ENCODE peak calls at places on chromosomes 16 and 17, in seven cellular contexts. N is H1, M is Panc1, Y is HCT116, C is GM12878, T is HepG2, Z is K562. V is an unnamed sample.

GRCh38 chr17:29390856-29391631 is 881 bp downstream of the TAOK1 start:
- DNase-seq in N (no peak), M (no peak), Y (no peak), C (no peak), T (peak), Z (peak), V (peak)

GRCh38 chr17:75240394-75241142 is 20.8 kb downstream of the GGA3 start:
- DNase-seq in N (no peak), M (no peak), Y (peak), C (no peak), T (peak), Z (peak), V (peak)

GRCh38 chr17:20299013-20299412 is 168.3 kb downstream of the LGALS9B start:
- DNase-seq in N (no peak), M (no peak), Y (no peak), C (no peak), T (no peak), Z (no peak), V (no peak)

GRCh38 chr17:2027528-2028233 is 2.3 kb upstream of the DPH1 start:
- DNase-seq in N (no peak), M (no peak), Y (no peak), C (no peak), T (no peak), Z (no peak), V (no peak)

GRCh38 chr17:54967621-54968258 is 714 bp downstream of the COX11 start:
- DNase-seq in N (no peak), M (peak), Y (peak), C (no peak), T (peak), Z (peak), V (peak)

GRCh38 chr17:40113961-40114272 is 7.9 kb upstream of the MSL1 start:
- DNase-seq in N (no peak), M (no peak), Y (no peak), C (no peak), T (no peak), Z (no peak), V (no peak)

GRCh38 chr17:78522031-78522809 is 55.0 kb downstream of the DNAH17 start:
- DNase-seq in N (no peak), M (no peak), Y (no peak), C (no peak), T (no peak), Z (no peak), V (no peak)

GRCh38 chr17:79658811-79659207 is 48.0 kb upstream of the RBFOX3 start:
- DNase-seq in N (no peak), M (no peak), Y (peak), C (no peak), T (peak), Z (peak), V (peak)

GRCh38 chr17:248337-249235 is 67.1 kb upstream of the DOC2B start:
- DNase-seq in N (no peak), M (no peak), Y (no peak), C (no peak), T (no peak), Z (no peak), V (no peak)

GRCh38 chr17:63555475-63556156 is 5.3 kb downstream of the DCAF7 start:
- DNase-seq in N (no peak), M (no peak), Y (no peak), C (no peak), T (no peak), Z (no peak), V (no peak)

GRCh38 chr16:88616320-88616719 is 22.1 kb upstream of the IL17C start:
- DNase-seq in N (no peak), M (no peak), Y (no peak), C (no peak), T (no peak), Z (no peak), V (no peak)

GRCh38 chr17:44236444-44236991 is 17.0 kb upstream of the UBTF start:
- DNase-seq in N (no peak), M (no peak), Y (no peak), C (peak), T (no peak), Z (peak), V (no peak)

GRCh38 chr17:56098746-56099145 is 54.5 kb upstream of the ANKFN1 start:
- DNase-seq in N (no peak), M (no peak), Y (no peak), C (no peak), T (no peak), Z (no peak), V (no peak)

GRCh38 chr17:43438626-43439529 is 40.1 kb downstream of the ARL4D start:
- DNase-seq in N (no peak), M (no peak), Y (no peak), C (no peak), T (no peak), Z (no peak), V (no peak)

GRCh38 chr16:19432429-19432828 is 14.7 kb downstream of the TMC5 start:
- DNase-seq in N (no peak), M (no peak), Y (peak), C (no peak), T (peak), Z (no peak), V (no peak)

GRCh38 chr16:79088971-79089370 is 511.6 kb downstream of the MAF start:
- DNase-seq in N (no peak), M (no peak), Y (no peak), C (no peak), T (no peak), Z (no peak), V (no peak)

GRCh38 chr17:16926591-16927451 is 45.1 kb downstream of the TNFRSF13B start:
- DNase-seq in N (no peak), M (no peak), Y (no peak), C (no peak), T (no peak), Z (no peak), V (no peak)

GRCh38 chr17:28970879-28971278 is 19.6 kb upstream of the PHF12 start:
- DNase-seq in N (no peak), M (no peak), Y (no peak), C (no peak), T (no peak), Z (no peak), V (no peak)

GRCh38 chr16:30186782-30187555 is 3.6 kb downstream of the CORO1A start:
- DNase-seq in N (no peak), M (peak), Y (no peak), C (peak), T (peak), Z (peak), V (peak)

GRCh38 chr17:66690166-66690565 is 144.8 kb upstream of the CACNG5 start:
- DNase-seq in N (no peak), M (no peak), Y (no peak), C (no peak), T (no peak), Z (no peak), V (no peak)

GRCh38 chr17:47704116-47704515 is 10.2 kb downstream of the TBKBP1 start:
- DNase-seq in N (no peak), M (no peak), Y (no peak), C (no peak), T (no peak), Z (no peak), V (no peak)

GRCh38 chr16:66614161-66614802 is 9.8 kb downstream of the CMTM3 start:
- DNase-seq in N (no peak), M (no peak), Y (no peak), C (no peak), T (peak), Z (no peak), V (no peak)

GRCh38 chr16:88468289-88469129 is 15.4 kb downstream of the ZFPM1 start:
- DNase-seq in N (peak), M (no peak), Y (peak), C (no peak), T (peak), Z (peak), V (peak)

GRCh38 chr16:48102083-48103008 is 53.4 kb downstream of the ABCC12 start:
- DNase-seq in N (no peak), M (no peak), Y (no peak), C (no peak), T (no peak), Z (no peak), V (no peak)

GRCh38 chr17:77465358-77466041 is 324.7 kb downstream of the SEC14L1 start:
- DNase-seq in N (no peak), M (no peak), Y (no peak), C (peak), T (no peak), Z (no peak), V (no peak)

GRCh38 chr17:44830359-44831269 is 527 bp upstream of the GJC1 start:
- DNase-seq in N (peak), M (no peak), Y (no peak), C (no peak), T (no peak), Z (no peak), V (no peak)

GRCh38 chr16:48347191-48347860 is 37.9 kb downstream of the SIAH1 start:
- DNase-seq in N (no peak), M (no peak), Y (no peak), C (no peak), T (no peak), Z (no peak), V (no peak)

GRCh38 chr17:69050999-69051775 is 9.5 kb downstream of the ABCA9 start:
- DNase-seq in N (no peak), M (no peak), Y (no peak), C (no peak), T (peak), Z (no peak), V (no peak)

GRCh38 chr17:16976686-16977550 is 5.0 kb upstream of the TNFRSF13B start:
- DNase-seq in N (no peak), M (no peak), Y (no peak), C (no peak), T (no peak), Z (no peak), V (no peak)

GRCh38 chr17:50274945-50275221 is 617 bp downstream of the TMEM92 start:
- DNase-seq in N (no peak), M (no peak), Y (no peak), C (no peak), T (no peak), Z (no peak), V (no peak)

GRCh38 chr16:46947900-46948547 is 25.4 kb downstream of the DNAJA2 start:
- DNase-seq in N (no peak), M (no peak), Y (peak), C (peak), T (peak), Z (peak), V (peak)

GRCh38 chr16:48367443-48368049 is 17.7 kb downstream of the SIAH1 start:
- DNase-seq in N (no peak), M (no peak), Y (no peak), C (no peak), T (no peak), Z (no peak), V (no peak)

GRCh38 chr17:34852614-34853013 is 108.6 kb downstream of the CCT6B start:
- DNase-seq in N (no peak), M (no peak), Y (peak), C (no peak), T (no peak), Z (peak), V (no peak)
- TF ChIP-seq SIN3A in N (no peak), M (no peak), Y (no peak), C (no peak), T (no peak), Z (no peak), V (no peak)

GRCh38 chr16:50153648-50154368 is 702 bp downstream of the TENT4B start:
- DNase-seq in N (no peak), M (no peak), Y (no peak), C (no peak), T (no peak), Z (peak), V (peak)
- TF ChIP-seq SIN3A in N (peak), M (no peak), Y (no peak), C (no peak), T (no peak), Z (peak), V (no peak)

GRCh38 chr16:28977703-28978641 is 3.4 kb downstream of the SPNS1 start:
- DNase-seq in N (no peak), M (peak), Y (no peak), C (no peak), T (peak), Z (peak), V (no peak)
- TF ChIP-seq SIN3A in N (no peak), M (no peak), Y (no peak), C (no peak), T (no peak), Z (no peak), V (no peak)

DNA sequence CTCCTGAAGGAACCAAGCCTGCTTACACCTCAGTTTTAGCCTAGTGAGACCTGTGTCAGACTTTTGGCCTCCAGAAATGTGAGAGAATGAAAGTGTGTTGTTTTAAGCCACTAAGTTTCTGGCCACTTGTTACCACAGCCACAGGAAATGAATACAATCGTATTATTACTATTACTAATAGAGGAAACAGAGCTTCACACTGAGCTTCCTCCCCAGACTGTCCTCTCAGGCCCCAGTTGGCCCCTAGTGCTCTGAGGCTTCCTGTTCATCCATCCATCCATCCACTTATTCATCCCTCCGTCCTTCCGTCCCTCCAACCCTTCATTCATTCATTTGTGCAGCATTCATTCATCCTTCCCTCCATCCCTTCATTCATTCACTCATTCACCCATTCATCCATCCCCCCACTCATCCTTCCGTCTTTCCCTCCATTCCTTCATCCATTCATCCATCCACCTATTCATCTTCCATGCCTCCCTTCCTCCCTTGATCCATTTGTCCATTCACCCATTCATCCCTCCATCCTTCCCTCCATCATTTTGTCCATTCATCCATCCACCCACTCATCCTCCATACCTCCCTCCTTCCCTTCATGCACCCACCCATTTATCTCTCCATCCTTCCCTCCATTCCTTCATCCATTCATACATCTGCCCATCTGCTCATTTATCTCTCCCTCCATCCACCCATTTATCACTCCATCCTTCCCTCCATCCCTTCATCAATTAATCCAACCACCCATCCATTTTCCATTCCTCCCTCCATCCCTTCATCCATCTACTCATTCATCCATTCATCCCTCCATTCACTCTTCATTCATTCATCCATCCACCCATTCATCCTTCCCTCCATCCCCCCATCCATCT is 95.0 kb downstream of the FOXL1 start:
- DNase-seq in N (no peak), M (no peak), Y (no peak), C (no peak), T (no peak), Z (no peak), V (no peak)
- TF ChIP-seq SIN3A in N (no peak), M (no peak), Y (no peak), C (no peak), T (no peak), Z (no peak), V (no peak)

V was measured in SK-N-SH.